ENCODE peak calls at places on chromosomes 13 and 19, in five cellular contexts. One of them, this sample, is unnamed.

GRCh38 chr19:28961772-28962500 is 251.0 kb downstream of the UQCRFS1 start:
- DNase-seq in GM12878: no peak
- DNase-seq in HepG2: no peak
- DNase-seq in K562: no peak
- DNase-seq in IMR-90: peak
- DNase-seq in this sample: no peak

GRCh38 chr13:77306458-77306857 is 20.4 kb downstream of the MYCBP2 start:
- DNase-seq in K562: no peak
- DNase-seq in GM12878: no peak
- DNase-seq in HepG2: no peak
- DNase-seq in IMR-90: no peak
- DNase-seq in this sample: no peak

GRCh38 chr13:31749929-31750328 is 10.6 kb downstream of the RXFP2 start:
- DNase-seq in GM12878: no peak
- DNase-seq in K562: no peak
- DNase-seq in IMR-90: peak
- DNase-seq in HepG2: no peak
- DNase-seq in this sample: no peak

GRCh38 chr13:26029581-26030136 is 22.2 kb downstream of the SHISA2 start:
- DNase-seq in GM12878: no peak
- DNase-seq in HepG2: no peak
- DNase-seq in IMR-90: no peak
- DNase-seq in K562: no peak
- DNase-seq in this sample: no peak

GRCh38 chr19:49421039-49421877 is 2.0 kb downstream of the PTH2 start:
- DNase-seq in K562: peak
- DNase-seq in GM12878: no peak
- DNase-seq in IMR-90: peak
- DNase-seq in HepG2: no peak
- DNase-seq in this sample: peak

GRCh38 chr19:17997969-17998826 is 9.8 kb upstream of the ARRDC2 start:
- DNase-seq in IMR-90: peak
- DNase-seq in GM12878: no peak
- DNase-seq in HepG2: peak
- DNase-seq in K562: peak
- DNase-seq in this sample: no peak

GRCh38 chr19:32603961-32604360 is 23.0 kb downstream of the PDCD5 start:
- DNase-seq in GM12878: no peak
- DNase-seq in IMR-90: no peak
- DNase-seq in K562: no peak
- DNase-seq in HepG2: no peak
- DNase-seq in this sample: no peak

GRCh38 chr13:49374585-49375290 is 69.1 kb downstream of the CAB39L start:
- DNase-seq in K562: peak
- DNase-seq in GM12878: no peak
- DNase-seq in IMR-90: peak
- DNase-seq in HepG2: no peak
- DNase-seq in this sample: no peak

GRCh38 chr19:3516675-3517207 is 10.6 kb downstream of the FZR1 start:
- DNase-seq in IMR-90: no peak
- DNase-seq in HepG2: no peak
- DNase-seq in K562: no peak
- DNase-seq in GM12878: peak
- DNase-seq in this sample: peak

GRCh38 chr13:30375436-30375835 is 46.9 kb upstream of the UBE2L5 start:
- DNase-seq in HepG2: no peak
- DNase-seq in K562: no peak
- DNase-seq in IMR-90: no peak
- DNase-seq in GM12878: no peak
- DNase-seq in this sample: no peak
- TF ChIP-seq MXI1 in HepG2: no peak
- TF ChIP-seq MXI1 in K562: no peak
- TF ChIP-seq MXI1 in IMR-90: no peak
- TF ChIP-seq MXI1 in GM12878: no peak
- TF ChIP-seq MXI1 in this sample: no peak

DNA sequence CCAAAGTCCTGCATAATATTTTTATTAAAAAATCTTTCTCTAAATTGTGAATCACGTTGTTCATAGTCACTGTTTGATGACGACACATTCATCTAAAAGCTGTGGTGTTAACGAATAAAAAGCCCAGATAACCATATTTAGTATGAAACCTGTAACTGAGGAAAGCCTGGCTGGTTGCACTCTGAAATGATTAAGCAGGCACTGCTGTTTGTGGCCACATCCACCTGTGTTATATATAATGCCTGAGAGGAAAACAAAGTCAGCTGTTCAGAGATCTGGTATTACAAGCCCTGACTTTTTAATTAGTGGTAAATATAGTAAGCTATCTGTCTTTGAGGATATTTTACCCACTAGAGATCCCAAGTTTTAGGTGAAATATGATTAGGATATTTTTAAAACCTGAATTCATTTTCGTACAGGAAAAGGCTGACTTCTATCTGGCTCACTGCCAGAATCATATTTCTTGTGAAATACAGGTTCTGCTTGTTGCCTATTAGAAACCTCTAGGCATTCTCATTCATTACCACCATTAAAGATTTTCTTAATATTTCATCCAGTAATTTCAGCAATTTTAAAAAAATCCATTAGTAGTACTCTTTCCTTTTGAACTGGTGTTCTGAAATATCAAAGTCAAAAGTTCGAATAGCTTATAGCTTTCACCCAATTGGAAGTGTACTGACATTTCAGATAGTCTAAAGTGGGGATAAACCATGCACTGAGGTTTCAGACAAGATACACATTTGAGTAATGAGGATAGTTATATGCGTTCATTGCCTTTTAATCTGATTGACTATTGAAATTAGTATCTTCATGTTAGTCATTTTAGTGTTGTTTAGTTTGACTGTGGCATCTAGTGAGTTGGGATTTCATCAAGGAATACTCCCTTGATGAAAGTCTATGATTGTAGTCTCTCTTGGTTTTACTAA is 79.7 kb downstream of the LMO7 start:
- DNase-seq in IMR-90: no peak
- DNase-seq in GM12878: peak
- DNase-seq in K562: no peak
- DNase-seq in HepG2: no peak
- DNase-seq in this sample: no peak
- H3K9ac ChIP-seq in IMR-90: no peak
- H3K9ac ChIP-seq in GM12878: no peak
- H3K9ac ChIP-seq in K562: no peak
- H3K9ac ChIP-seq in HepG2: no peak
- H3K9ac ChIP-seq in this sample: peak

GRCh38 chr19:46755853-46756543 is 9.7 kb upstream of the STRN4 start:
- DNase-seq in GM12878: no peak
- DNase-seq in IMR-90: no peak
- DNase-seq in K562: no peak
- DNase-seq in HepG2: no peak
- DNase-seq in this sample: no peak

GRCh38 chr19:46755077-46755852 is 9.0 kb upstream of the STRN4 start:
- DNase-seq in GM12878: no peak
- DNase-seq in HepG2: no peak
- DNase-seq in K562: no peak
- DNase-seq in IMR-90: peak
- DNase-seq in this sample: no peak

GRCh38 chr19:46759817-46760333 is 13.6 kb upstream of the STRN4 start:
- DNase-seq in HepG2: no peak
- DNase-seq in IMR-90: peak
- DNase-seq in K562: no peak
- DNase-seq in GM12878: no peak
- DNase-seq in this sample: no peak

GRCh38 chr19:46753420-46754155 is 7.3 kb upstream of the STRN4 start:
- DNase-seq in IMR-90: no peak
- DNase-seq in K562: peak
- DNase-seq in GM12878: no peak
- DNase-seq in HepG2: peak
- DNase-seq in this sample: peak

DNA sequence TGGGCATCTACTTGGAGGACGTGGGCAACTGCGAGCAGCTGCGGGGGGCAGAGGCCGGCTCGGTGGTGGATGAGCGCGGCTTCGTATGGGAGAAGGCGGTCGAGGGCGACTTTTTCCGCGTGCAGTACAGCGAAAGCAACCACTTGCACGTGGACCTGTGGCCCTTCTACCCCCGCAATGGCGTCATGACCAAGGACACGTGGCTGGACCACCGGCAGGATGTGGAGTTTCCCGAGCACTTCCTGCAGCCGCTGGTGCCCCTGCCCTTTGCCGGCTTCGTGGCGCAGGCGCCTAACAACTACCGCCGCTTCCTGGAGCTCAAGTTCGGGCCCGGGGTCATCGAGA is 10.3 kb upstream of the STRN4 start:
- DNase-seq in HepG2: no peak
- DNase-seq in GM12878: no peak
- DNase-seq in IMR-90: no peak
- DNase-seq in K562: no peak
- DNase-seq in this sample: no peak
- TF ChIP-seq MXI1 in HepG2: no peak
- TF ChIP-seq MXI1 in GM12878: no peak
- TF ChIP-seq MXI1 in IMR-90: no peak
- TF ChIP-seq MXI1 in K562: no peak
- TF ChIP-seq MXI1 in this sample: no peak

GRCh38 chr19:2227415-2228156 is 8.5 kb downstream of the PLEKHJ1 start:
- DNase-seq in K562: no peak
- DNase-seq in IMR-90: no peak
- DNase-seq in GM12878: no peak
- DNase-seq in HepG2: no peak
- DNase-seq in this sample: no peak
- H3K9ac ChIP-seq in K562: no peak
- H3K9ac ChIP-seq in IMR-90: no peak
- H3K9ac ChIP-seq in GM12878: no peak
- H3K9ac ChIP-seq in HepG2: no peak
- H3K9ac ChIP-seq in this sample: no peak